ENCODE peak calls at places on chromosomes 3 and 15, in five cellular contexts. X is ACHN; A is progenitor cell of endocrine pancreas; V is effector memory CD8-positive, alpha-beta T cell; J is activated CD4-positive, alpha-beta memory T cell treated with anti-CD3 and anti-CD28 coated beads for 36 hours. R is an unnamed sample.

GRCh38 chr3:57140894-57141293 is 24.3 kb downstream of the IL17RD start:
- DNase-seq in V (no peak), A (no peak), J (no peak), X (no peak), R (no peak)

GRCh38 chr3:33364531-33365128 is 75.6 kb downstream of the UBP1 start:
- DNase-seq in A (no peak), V (no peak), X (no peak), J (no peak), R (peak; percentile 29)

GRCh38 chr15:74245342-74245931 is 9.3 kb downstream of the CCDC33 start:
- DNase-seq in V (no peak), A (no peak), J (peak; percentile 17), X (no peak), R (no peak)

GRCh38 chr3:71955549-71956373 is 170.8 kb upstream of the PROK2 start:
- DNase-seq in X (peak; percentile 70), A (peak; percentile 38), J (peak; percentile 75), V (no peak), R (peak; percentile 84)

GRCh38 chr3:188490416-188490815 is 336.5 kb downstream of the LPP start:
- DNase-seq in V (no peak), X (no peak), A (no peak), J (no peak), R (no peak)

GRCh38 chr15:74790080-74790916 is 8.4 kb downstream of the CSK start:
- DNase-seq in X (peak; percentile 84), A (no peak), V (no peak), J (peak; percentile 77), R (peak; percentile 55)

GRCh38 chr3:185586644-185586964 is 509 bp downstream of the SENP2 start:
- DNase-seq in A (no peak), V (no peak), J (no peak), X (no peak), R (peak; percentile 31)

GRCh38 chr15:30865257-30865656 is 38.5 kb upstream of the FAN1 start:
- DNase-seq in X (no peak), V (no peak), J (no peak), A (no peak), R (no peak)

GRCh38 chr15:63402498-63403253 is 21.0 kb upstream of the CA12 start:
- DNase-seq in J (no peak), A (no peak), V (no peak), X (peak; percentile 45), R (peak; percentile 33)

GRCh38 chr15:64560998-64561397 is 100.6 kb downstream of the ZNF609 start:
- DNase-seq in A (no peak), J (no peak), V (no peak), X (no peak), R (no peak)

GRCh38 chr15:59741274-59741906 is 52.3 kb upstream of the BNIP2 start:
- DNase-seq in V (no peak), A (no peak), J (no peak), X (peak; percentile 16), R (peak; percentile 9)

GRCh38 chr15:60125334-60125733 is 121.2 kb downstream of the FOXB1 start:
- DNase-seq in J (no peak), X (no peak), V (no peak), A (no peak), R (no peak)

GRCh38 chr15:62601779-62602540 is 436.9 kb upstream of the C2CD4B start:
- DNase-seq in J (no peak), X (no peak), A (no peak), V (no peak), R (peak; percentile 63)

GRCh38 chr15:49645937-49646336 is 25.1 kb downstream of the DTWD1 start:
- DNase-seq in J (no peak), V (no peak), X (peak; percentile 84), A (no peak), R (peak; percentile 74)

GRCh38 chr3:101038393-101038792 is 45.2 kb upstream of the ABI3BP start:
- DNase-seq in A (no peak), X (no peak), V (no peak), J (no peak), R (peak; percentile 42)

GRCh38 chr3:129230311-129231019 is 18.9 kb upstream of the COPG1 start:
- DNase-seq in A (no peak), V (no peak), J (peak; percentile 63), X (peak; percentile 54), R (peak; percentile 81)

GRCh38 chr15:77002954-77003912 is 8.3 kb downstream of the PSTPIP1 start:
- DNase-seq in X (no peak), V (peak; percentile 65), J (peak; percentile 91), A (no peak), R (no peak)

GRCh38 chr15:63583027-63583426 is 14.2 kb upstream of the FBXL22 start:
- DNase-seq in A (no peak), X (peak; percentile 73), V (no peak), J (peak; percentile 40), R (peak; percentile 85)

GRCh38 chr3:195394024-195394423 is 48.8 kb downstream of the ACAP2 start:
- DNase-seq in J (no peak), A (no peak), X (no peak), V (no peak), R (no peak)

GRCh38 chr15:52078876-52079700 is 33.5 kb downstream of the BCL2L10 start:
- DNase-seq in J (peak; percentile 87), A (peak; percentile 75), V (peak; percentile 76), X (peak; percentile 59), R (peak; percentile 53)

GRCh38 chr15:67456677-67457529 is 64.0 kb upstream of the C15orf61 start:
- DNase-seq in X (peak; percentile 64), V (peak; percentile 80), J (peak; percentile 87), A (peak; percentile 73), R (peak; percentile 65)

GRCh38 chr15:46080018-46080417 is 445.2 kb downstream of the SQOR start:
- DNase-seq in V (no peak), A (no peak), J (no peak), X (no peak), R (peak; percentile 4)

GRCh38 chr15:85542895-85543331 is 162.5 kb downstream of the AKAP13 start:
- DNase-seq in J (peak; percentile 34), X (no peak), V (no peak), A (no peak), R (no peak)

GRCh38 chr3:10389995-10390394 is 69.1 kb upstream of the SEC13 start:
- DNase-seq in V (no peak), A (no peak), X (no peak), J (no peak), R (no peak)

GRCh38 chr3:170499562-170500156 is 81.0 kb downstream of the CLDN11 start:
- DNase-seq in X (peak; percentile 39), V (no peak), A (no peak), J (peak; percentile 24), R (peak; percentile 89)

GRCh38 chr15:44719293-44719999 is 8.1 kb downstream of the B2M start:
- DNase-seq in J (peak; percentile 87), X (no peak), A (no peak), V (peak; percentile 46), R (no peak)

GRCh38 chr15:63013052-63013808 is 29.3 kb upstream of the TPM1 start:
- DNase-seq in X (no peak), J (no peak), V (no peak), A (no peak), R (peak; percentile 68)

GRCh38 chr15:74295800-74296199 is 59.7 kb downstream of the CCDC33 start:
- DNase-seq in J (no peak), V (no peak), X (no peak), A (no peak), R (no peak)

GRCh38 chr15:61880079-61880478 is 180.2 kb downstream of the VPS13C start:
- DNase-seq in A (no peak), J (no peak), X (no peak), V (no peak), R (no peak)

GRCh38 chr3:187708696-187709095 is 6.3 kb upstream of the RTP2 start:
- DNase-seq in J (no peak), A (no peak), X (peak; percentile 5), V (no peak), R (no peak)

GRCh38 chr3:72176537-72177041 is 391.6 kb upstream of the PROK2 start:
- DNase-seq in V (no peak), J (no peak), X (no peak), A (no peak), R (no peak)

GRCh38 chr3:142977399-142977728 is 13.9 kb upstream of the PAQR9 start:
- DNase-seq in A (no peak), X (peak; percentile 57), J (no peak), V (no peak), R (no peak)

GRCh38 chr15:69853572-69853971 is 244.1 kb downstream of the TLE3 start:
- DNase-seq in A (no peak), J (no peak), V (no peak), X (peak; percentile 84), R (peak; percentile 88)

GRCh38 chr15:71807691-71808091 is 2.7 kb upstream of the NR2E3 start:
- DNase-seq in A (no peak), X (no peak), V (no peak), J (no peak), R (peak; percentile 9)

GRCh38 chr3:70310809-70311208 is 1.6 kb downstream of the MDFIC2 start:
- DNase-seq in V (no peak), A (no peak), J (no peak), X (no peak), R (no peak)

GRCh38 chr3:8810561-8810960 is 41.1 kb upstream of the OXTR start:
- DNase-seq in V (no peak), A (no peak), J (no peak), X (no peak), R (no peak)

R was measured in AG10803.